ENCODE peak calls at places on chromosomes 11 and 22, in ten cellular contexts. V is hypothalamus; U is activated naive CD4-positive, alpha-beta T cell; X is activated T-cell treated with anti-CD3 and anti-CD28 coated beads for 1 hour; M is ureter; K is substantia nigra; H is Right ventricle myocardium superior; T is IMR-90; O is WTC11; W is activated naive CD8-positive, alpha-beta T cell treated with anti-CD3 and anti-CD28 coated beads for 36 hours. P is an unnamed sample.

GRCh38 chr11:110711776-110712642 is at the start of gene ARHGAP20:
- DNase-seq in V (peak), U (no peak), X (no peak), M (peak), K (peak), H (peak), T (peak), O (peak), W (peak), P (peak)

GRCh38 chr22:30947821-30948454 is 20.6 kb downstream of the MORC2 start:
- DNase-seq in V (no peak), U (no peak), X (no peak), M (no peak), K (no peak), H (no peak), T (peak), O (no peak), W (no peak), P (no peak)

GRCh38 chr11:130947889-130948288 is 31.6 kb upstream of the SNX19 start:
- DNase-seq in V (no peak), U (no peak), X (no peak), M (no peak), K (no peak), H (no peak), T (peak), O (no peak), W (no peak), P (no peak)

GRCh38 chr11:107705027-107705426 is 6.8 kb downstream of the SLN start:
- DNase-seq in V (no peak), U (no peak), X (no peak), M (no peak), K (no peak), H (no peak), T (peak), O (no peak), W (no peak), P (no peak)

GRCh38 chr11:33257160-33257896 is at the start of gene HIPK3:
- DNase-seq in V (peak), U (peak), X (peak), M (peak), K (peak), H (peak), T (peak), O (peak), W (peak), P (peak)

GRCh38 chr11:693415-693831 is 1.6 kb downstream of the DEAF1 start:
- DNase-seq in V (no peak), U (no peak), X (no peak), M (no peak), K (no peak), H (no peak), T (no peak), O (no peak), W (no peak), P (no peak)

GRCh38 chr11:63769044-63769718 is 606 bp upstream of the ZFTA start:
- DNase-seq in V (no peak), U (no peak), X (no peak), M (no peak), K (peak), H (peak), T (no peak), O (peak), W (peak), P (peak)

GRCh38 chr11:94776351-94777321 is 8.5 kb downstream of the AMOTL1 start:
- DNase-seq in V (no peak), U (no peak), X (no peak), M (no peak), K (no peak), H (no peak), T (peak), O (no peak), W (no peak), P (no peak)

GRCh38 chr22:24550028-24550901 is 4.7 kb downstream of the GUCD1 start:
- DNase-seq in V (no peak), U (no peak), X (no peak), M (no peak), K (no peak), H (no peak), T (no peak), O (no peak), W (no peak), P (peak)

GRCh38 chr11:37512156-37512780 is 914.2 kb upstream of the RAG2 start:
- DNase-seq in V (no peak), U (no peak), X (no peak), M (no peak), K (no peak), H (no peak), T (no peak), O (no peak), W (no peak), P (no peak)

GRCh38 chr11:47109882-47110281 is 66.8 kb downstream of the ARFGAP2 start:
- DNase-seq in V (no peak), U (no peak), X (no peak), M (no peak), K (no peak), H (no peak), T (no peak), O (no peak), W (no peak), P (no peak)

GRCh38 chr22:23395476-23396361 is 184.4 kb downstream of the IGLL1 start:
- DNase-seq in V (no peak), U (no peak), X (no peak), M (no peak), K (no peak), H (peak), T (no peak), O (peak), W (no peak), P (no peak)

GRCh38 chr22:26669060-26669481 is 11.7 kb downstream of the MIAT start:
- DNase-seq in V (no peak), U (no peak), X (no peak), M (no peak), K (no peak), H (no peak), T (peak), O (peak), W (no peak), P (no peak)

GRCh38 chr22:26890870-26891269 is 233.5 kb downstream of the MIAT start:
- DNase-seq in V (no peak), U (no peak), X (no peak), M (no peak), K (no peak), H (no peak), T (no peak), O (no peak), W (no peak), P (no peak)

GRCh38 chr11:8168485-8169257 is at the start of gene RIC3:
- DNase-seq in V (peak), U (peak), X (peak), M (peak), K (peak), H (peak), T (no peak), O (peak), W (peak), P (no peak)

GRCh38 chr11:5486003-5486402 is 2.5 kb upstream of the OR52D1 start:
- DNase-seq in V (no peak), U (no peak), X (no peak), M (no peak), K (no peak), H (no peak), T (no peak), O (no peak), W (no peak), P (no peak)

GRCh38 chr22:20930004-20930403 is 12.8 kb downstream of the CRKL start:
- DNase-seq in V (no peak), U (no peak), X (no peak), M (no peak), K (no peak), H (no peak), T (no peak), O (no peak), W (no peak), P (no peak)

GRCh38 chr22:24805790-24806662 is at the start of gene SGSM1:
- DNase-seq in V (peak), U (peak), X (peak), M (peak), K (peak), H (peak), T (peak), O (peak), W (peak), P (peak)

GRCh38 chr11:57311109-57311936 is 13.4 kb downstream of the TNKS1BP1 start:
- DNase-seq in V (peak), U (no peak), X (no peak), M (peak), K (peak), H (peak), T (peak), O (peak), W (peak), P (peak)

GRCh38 chr22:43090130-43090789 is 1.1 kb upstream of the TTLL1 start:
- DNase-seq in V (peak), U (no peak), X (no peak), M (peak), K (peak), H (peak), T (peak), O (no peak), W (peak), P (peak)

GRCh38 chr11:102287963-102288744 is 29.1 kb upstream of the BIRC3 start:
- DNase-seq in V (no peak), U (no peak), X (no peak), M (no peak), K (peak), H (no peak), T (peak), O (no peak), W (no peak), P (peak)

GRCh38 chr22:45587638-45588481 is 83.8 kb upstream of the ATXN10 start:
- DNase-seq in V (no peak), U (no peak), X (no peak), M (no peak), K (no peak), H (no peak), T (peak), O (no peak), W (no peak), P (no peak)

GRCh38 chr11:58618215-58618614 is 4.2 kb upstream of the CNTF start:
- DNase-seq in V (peak), U (no peak), X (no peak), M (no peak), K (peak), H (no peak), T (no peak), O (no peak), W (no peak), P (no peak)

GRCh38 chr11:120174866-120175265 is 36.0 kb upstream of the OAF start:
- DNase-seq in V (no peak), U (no peak), X (no peak), M (no peak), K (no peak), H (no peak), T (no peak), O (no peak), W (no peak), P (no peak)

GRCh38 chr22:30290318-30290678 is 993 bp upstream of the CASTOR1 start:
- DNase-seq in V (no peak), U (no peak), X (no peak), M (peak), K (no peak), H (peak), T (peak), O (no peak), W (no peak), P (no peak)

GRCh38 chr11:67167086-67167485 is 48.0 kb downstream of the KDM2A start:
- DNase-seq in V (no peak), U (no peak), X (no peak), M (no peak), K (no peak), H (no peak), T (no peak), O (no peak), W (no peak), P (no peak)